ENCODE peak calls at places on chromosome 7, in six cellular contexts. One of them, this sample, is unnamed.

GRCh38 chr7:39428221-39428620 is 138.0 kb upstream of the YAE1 start:
- DNase-seq in SK-N-DZ: no peak
- DNase-seq in mucosa of descending colon: no peak
- DNase-seq in neural crest cell: no peak
- DNase-seq in SK-N-SH: no peak
- DNase-seq in vagina: no peak
- DNase-seq in this sample: no peak

GRCh38 chr7:140616328-140616727 is 24.3 kb downstream of the DENND2A start:
- DNase-seq in SK-N-DZ: no peak
- DNase-seq in mucosa of descending colon: no peak
- DNase-seq in vagina: no peak
- DNase-seq in SK-N-SH: no peak
- DNase-seq in neural crest cell: no peak
- DNase-seq in this sample: no peak

GRCh38 chr7:5701085-5701914 is 80.2 kb downstream of the RNF216 start:
- DNase-seq in SK-N-SH: no peak
- DNase-seq in neural crest cell: no peak
- DNase-seq in vagina: no peak
- DNase-seq in SK-N-DZ: no peak
- DNase-seq in mucosa of descending colon: no peak
- DNase-seq in this sample: no peak

GRCh38 chr7:149194799-149195179 is 557 bp upstream of the ZNF282 start:
- DNase-seq in mucosa of descending colon: no peak
- DNase-seq in vagina: no peak
- DNase-seq in SK-N-SH: no peak
- DNase-seq in SK-N-DZ: no peak
- DNase-seq in neural crest cell: no peak
- DNase-seq in this sample: no peak

GRCh38 chr7:64997927-64998391 is 7.1 kb upstream of the ZNF117 start:
- DNase-seq in SK-N-DZ: no peak
- DNase-seq in SK-N-SH: no peak
- DNase-seq in mucosa of descending colon: no peak
- DNase-seq in neural crest cell: no peak
- DNase-seq in vagina: no peak
- DNase-seq in this sample: peak; percentile 31

GRCh38 chr7:143379607-143380263 is 1.4 kb upstream of the ZYX start:
- DNase-seq in mucosa of descending colon: no peak
- DNase-seq in vagina: no peak
- DNase-seq in neural crest cell: no peak
- DNase-seq in SK-N-SH: peak; percentile 46
- DNase-seq in SK-N-DZ: no peak
- DNase-seq in this sample: no peak

GRCh38 chr7:377069-378040 is 87.4 kb downstream of the FOXL3 start:
- DNase-seq in vagina: no peak
- DNase-seq in SK-N-DZ: no peak
- DNase-seq in mucosa of descending colon: peak; percentile 28
- DNase-seq in neural crest cell: no peak
- DNase-seq in SK-N-SH: peak; percentile 35
- DNase-seq in this sample: peak; percentile 59

GRCh38 chr7:57642730-57643129 is 192.8 kb downstream of the ZNF716 start:
- DNase-seq in mucosa of descending colon: no peak
- DNase-seq in neural crest cell: no peak
- DNase-seq in SK-N-SH: no peak
- DNase-seq in vagina: no peak
- DNase-seq in SK-N-DZ: no peak
- DNase-seq in this sample: no peak

GRCh38 chr7:50982626-50983025 is 199.9 kb upstream of the GRB10 start:
- DNase-seq in SK-N-SH: no peak
- DNase-seq in neural crest cell: no peak
- DNase-seq in mucosa of descending colon: no peak
- DNase-seq in vagina: no peak
- DNase-seq in SK-N-DZ: no peak
- DNase-seq in this sample: no peak

GRCh38 chr7:20214132-20214531 is 3.1 kb downstream of the MACC1 start:
- DNase-seq in SK-N-SH: no peak
- DNase-seq in neural crest cell: no peak
- DNase-seq in vagina: no peak
- DNase-seq in SK-N-DZ: no peak
- DNase-seq in mucosa of descending colon: no peak
- DNase-seq in this sample: no peak

GRCh38 chr7:113198226-113198625 is 79.9 kb upstream of the SMIM30 start:
- DNase-seq in SK-N-DZ: no peak
- DNase-seq in SK-N-SH: no peak
- DNase-seq in neural crest cell: no peak
- DNase-seq in mucosa of descending colon: no peak
- DNase-seq in vagina: no peak
- DNase-seq in this sample: no peak

GRCh38 chr7:8260871-8261707 is 878 bp downstream of the ICA1 start:
- DNase-seq in vagina: no peak
- DNase-seq in SK-N-SH: peak; percentile 74
- DNase-seq in neural crest cell: no peak
- DNase-seq in mucosa of descending colon: peak; percentile 76
- DNase-seq in SK-N-DZ: peak; percentile 61
- DNase-seq in this sample: peak; percentile 74

GRCh38 chr7:151796091-151796870 is 80.6 kb downstream of the PRKAG2 start:
- DNase-seq in vagina: no peak
- DNase-seq in SK-N-DZ: no peak
- DNase-seq in mucosa of descending colon: peak; percentile 24
- DNase-seq in neural crest cell: no peak
- DNase-seq in SK-N-SH: no peak
- DNase-seq in this sample: peak; percentile 45

GRCh38 chr7:14888904-14889482 is 13.6 kb downstream of the DGKB start:
- DNase-seq in vagina: no peak
- DNase-seq in mucosa of descending colon: no peak
- DNase-seq in SK-N-DZ: no peak
- DNase-seq in neural crest cell: no peak
- DNase-seq in SK-N-SH: no peak
- DNase-seq in this sample: no peak

GRCh38 chr7:28845106-28845505 is 113.0 kb downstream of the TRIL start:
- DNase-seq in SK-N-SH: no peak
- DNase-seq in vagina: no peak
- DNase-seq in mucosa of descending colon: no peak
- DNase-seq in SK-N-DZ: no peak
- DNase-seq in neural crest cell: no peak
- DNase-seq in this sample: no peak

GRCh38 chr7:139731802-139732470 is 45.9 kb downstream of the HIPK2 start:
- DNase-seq in mucosa of descending colon: peak; percentile 81
- DNase-seq in vagina: no peak
- DNase-seq in SK-N-SH: no peak
- DNase-seq in SK-N-DZ: no peak
- DNase-seq in neural crest cell: no peak
- DNase-seq in this sample: peak; percentile 80

GRCh38 chr7:116021237-116021636 is 9.3 kb downstream of the TFEC start:
- DNase-seq in mucosa of descending colon: no peak
- DNase-seq in SK-N-SH: no peak
- DNase-seq in neural crest cell: no peak
- DNase-seq in vagina: no peak
- DNase-seq in SK-N-DZ: no peak
- DNase-seq in this sample: no peak

GRCh38 chr7:95045236-95045923 is 138.0 kb downstream of the PPP1R9A start:
- DNase-seq in SK-N-SH: no peak
- DNase-seq in mucosa of descending colon: peak; percentile 25
- DNase-seq in vagina: no peak
- DNase-seq in neural crest cell: no peak
- DNase-seq in SK-N-DZ: peak; percentile 10
- DNase-seq in this sample: peak; percentile 13

GRCh38 chr7:14385074-14385473 is 395.6 kb upstream of the ETV1 start:
- DNase-seq in mucosa of descending colon: no peak
- DNase-seq in neural crest cell: no peak
- DNase-seq in vagina: no peak
- DNase-seq in SK-N-DZ: no peak
- DNase-seq in SK-N-SH: no peak
- DNase-seq in this sample: no peak

GRCh38 chr7:47102442-47102841 is 479.5 kb downstream of the TNS3 start:
- DNase-seq in mucosa of descending colon: no peak
- DNase-seq in neural crest cell: no peak
- DNase-seq in SK-N-SH: no peak
- DNase-seq in SK-N-DZ: no peak
- DNase-seq in vagina: no peak
- DNase-seq in this sample: no peak

GRCh38 chr7:23246540-23246939 is at the start of gene GPNMB:
- DNase-seq in SK-N-SH: peak; percentile 62
- DNase-seq in mucosa of descending colon: no peak
- DNase-seq in SK-N-DZ: no peak
- DNase-seq in vagina: no peak
- DNase-seq in neural crest cell: no peak
- DNase-seq in this sample: no peak

GRCh38 chr7:835491-836401 is 3.5 kb downstream of the SUN1 start:
- DNase-seq in vagina: no peak
- DNase-seq in neural crest cell: no peak
- DNase-seq in SK-N-DZ: no peak
- DNase-seq in SK-N-SH: no peak
- DNase-seq in mucosa of descending colon: peak; percentile 41
- DNase-seq in this sample: peak; percentile 16

GRCh38 chr7:47424523-47424922 is 157.4 kb downstream of the TNS3 start:
- DNase-seq in SK-N-DZ: no peak
- DNase-seq in neural crest cell: no peak
- DNase-seq in SK-N-SH: no peak
- DNase-seq in vagina: no peak
- DNase-seq in mucosa of descending colon: no peak
- DNase-seq in this sample: no peak

GRCh38 chr7:130650616-130651015 is 17.9 kb downstream of the COPG2 start:
- DNase-seq in SK-N-SH: no peak
- DNase-seq in neural crest cell: no peak
- DNase-seq in vagina: no peak
- DNase-seq in SK-N-DZ: no peak
- DNase-seq in mucosa of descending colon: no peak
- DNase-seq in this sample: no peak

GRCh38 chr7:155544485-155544884 is 1.9 kb downstream of the CNPY1 start:
- DNase-seq in neural crest cell: no peak
- DNase-seq in vagina: no peak
- DNase-seq in mucosa of descending colon: no peak
- DNase-seq in SK-N-DZ: no peak
- DNase-seq in SK-N-SH: no peak
- DNase-seq in this sample: no peak

GRCh38 chr7:7861211-7861633 is 107.4 kb upstream of the GLCCI1 start:
- DNase-seq in vagina: no peak
- DNase-seq in mucosa of descending colon: no peak
- DNase-seq in SK-N-DZ: no peak
- DNase-seq in SK-N-SH: no peak
- DNase-seq in neural crest cell: no peak
- DNase-seq in this sample: no peak